ENCODE peak calls at places on chromosomes 4 and X, in seven cellular contexts. C, R, W, Z, U, F and I are unnamed samples.

GRCh38 chr4:170008376-170008775 is 17.8 kb downstream of the MFAP3L start:
- DNase-seq in C (peak; percentile 11), R (no peak), W (no peak), Z (no peak), U (no peak), F (no peak), I (no peak)

GRCh38 chr4:106421441-106422296 is 53.1 kb upstream of the GIMD1 start:
- DNase-seq in C (no peak), R (no peak), W (no peak), Z (no peak), U (no peak), F (peak; percentile 6), I (no peak)

GRCh38 chr4:70712150-70712549 is 9.6 kb upstream of the RUFY3 start:
- DNase-seq in C (no peak), R (no peak), W (no peak), Z (no peak), U (no peak), F (no peak), I (no peak)

GRCh38 chr4:98584265-98584664 is 74.1 kb downstream of the TSPAN5 start:
- DNase-seq in C (peak; percentile 10), R (no peak), W (no peak), Z (no peak), U (no peak), F (no peak), I (no peak)

GRCh38 chr4:150206981-150207380 is 128.7 kb downstream of the DCLK2 start:
- DNase-seq in C (no peak), R (no peak), W (no peak), Z (no peak), U (no peak), F (no peak), I (no peak)

GRCh38 chrX:10450959-10451355 is 169.4 kb downstream of the MID1 start:
- DNase-seq in C (no peak), R (no peak), W (no peak), Z (no peak), U (no peak), F (no peak), I (no peak)

GRCh38 chr4:140963883-140964282 is 169.4 kb downstream of the RNF150 start:
- DNase-seq in C (no peak), R (no peak), W (no peak), Z (no peak), U (no peak), F (no peak), I (no peak)

GRCh38 chr4:168724243-168724642 is 227.4 kb downstream of the PALLD start:
- DNase-seq in C (no peak), R (no peak), W (no peak), Z (no peak), U (no peak), F (no peak), I (no peak)

GRCh38 chr4:52202251-52202779 is 151.2 kb downstream of the SPATA18 start:
- DNase-seq in C (no peak), R (no peak), W (no peak), Z (no peak), U (no peak), F (no peak), I (no peak)

GRCh38 chr4:98601719-98602118 is 56.7 kb downstream of the TSPAN5 start:
- DNase-seq in C (peak; percentile 41), R (no peak), W (no peak), Z (peak; percentile 4), U (no peak), F (no peak), I (no peak)

GRCh38 chr4:159765402-159765801 is 662.5 kb downstream of the RAPGEF2 start:
- DNase-seq in C (no peak), R (no peak), W (no peak), Z (peak; percentile 9), U (no peak), F (peak; percentile 1), I (no peak)

GRCh38 chr4:165207431-165208321 is at the start of gene KLHL2:
- DNase-seq in C (peak; percentile 72), R (peak; percentile 72), W (no peak), Z (peak; percentile 81), U (peak; percentile 76), F (peak; percentile 75), I (peak; percentile 38)

GRCh38 chr4:139458999-139459398 is 5.1 kb downstream of the RAB33B start:
- DNase-seq in C (peak; percentile 49), R (no peak), W (no peak), Z (no peak), U (no peak), F (no peak), I (no peak)

GRCh38 chrX:9308426-9308825 is 156.4 kb upstream of the TBL1X start:
- DNase-seq in C (no peak), R (no peak), W (no peak), Z (no peak), U (no peak), F (no peak), I (no peak)

GRCh38 chrX:83845397-83845796 is 15.5 kb upstream of the CYLC1 start:
- DNase-seq in C (peak; percentile 58), R (no peak), W (peak; percentile 0), Z (peak; percentile 75), U (no peak), F (peak; percentile 5), I (peak; percentile 8)

GRCh38 chrX:10756365-10756915 is 136.1 kb upstream of the MID1 start:
- DNase-seq in C (peak; percentile 53), R (no peak), W (peak; percentile 18), Z (peak; percentile 39), U (no peak), F (peak; percentile 61), I (no peak)

GRCh38 chr4:63814171-63814964 is 594.9 kb downstream of the TECRL start:
- DNase-seq in C (no peak), R (no peak), W (no peak), Z (no peak), U (no peak), F (no peak), I (no peak)

GRCh38 chr4:185036842-185037241 is 18.6 kb downstream of the HELT start:
- DNase-seq in C (no peak), R (no peak), W (no peak), Z (no peak), U (no peak), F (no peak), I (no peak)

GRCh38 chr4:185016946-185017797 is 1.1 kb upstream of the HELT start:
- DNase-seq in C (no peak), R (no peak), W (no peak), Z (no peak), U (no peak), F (no peak), I (no peak)

GRCh38 chrX:124098089-124098488 is 136.6 kb downstream of the STAG2 start:
- DNase-seq in C (peak; percentile 16), R (no peak), W (no peak), Z (peak; percentile 74), U (no peak), F (peak; percentile 4), I (no peak)

GRCh38 chrX:7191681-7192110 is 43.7 kb upstream of the PUDP start:
- DNase-seq in C (peak; percentile 21), R (no peak), W (no peak), Z (no peak), U (no peak), F (no peak), I (no peak)

GRCh38 chrX:148290041-148290440 is 210.4 kb upstream of the AFF2 start:
- DNase-seq in C (no peak), R (no peak), W (no peak), Z (no peak), U (no peak), F (no peak), I (no peak)

GRCh38 chr4:173013232-173013932 is 155.2 kb upstream of the GALNT7 start:
- DNase-seq in C (peak; percentile 46), R (peak; percentile 14), W (no peak), Z (peak; percentile 44), U (no peak), F (peak; percentile 15), I (peak; percentile 47)

GRCh38 chr4:181952478-181952877 is 290.7 kb upstream of the TENM3 start:
- DNase-seq in C (peak; percentile 93), R (no peak), W (no peak), Z (peak; percentile 83), U (no peak), F (peak; percentile 24), I (no peak)

GRCh38 chr4:156242390-156242789 is 288.7 kb upstream of the CTSO start:
- DNase-seq in C (no peak), R (no peak), W (no peak), Z (no peak), U (no peak), F (no peak), I (no peak)

GRCh38 chr4:67751260-67751659 is 2.9 kb downstream of the GNRHR start:
- DNase-seq in C (peak; percentile 8), R (no peak), W (no peak), Z (no peak), U (no peak), F (no peak), I (no peak)

GRCh38 chr4:1747603-1747967 is 26.3 kb downstream of the TACC3 start:
- DNase-seq in C (no peak), R (no peak), W (no peak), Z (no peak), U (no peak), F (no peak), I (no peak)